ENCODE peak calls at places on chromosomes 2 and 18, in seven cellular contexts. M, H, Z, E, P, F and L are unnamed samples. For H3K4me1, the result is how much of the 10 kb centered on the place peaks cover.

GRCh38 chr2:100470898-100471514 is 724 bp downstream of the NMS start:
- DNase-seq in M (no peak), H (no peak), Z (no peak), E (no peak), P (peak), F (peak), L (peak)

GRCh38 chr2:224910535-224910934 is 131.7 kb downstream of the DOCK10 start:
- DNase-seq in M (no peak), H (no peak), Z (no peak), E (no peak), P (no peak), F (no peak), L (no peak)

GRCh38 chr2:62410926-62411456 is 95.0 kb downstream of the TMEM17 start:
- DNase-seq in M (no peak), H (peak), Z (no peak), E (no peak), P (no peak), F (no peak), L (no peak)

GRCh38 chr18:55510809-55511208 is 77.2 kb downstream of the TCF4 start:
- DNase-seq in M (no peak), H (no peak), Z (no peak), E (no peak), P (no peak), F (no peak), L (no peak)

GRCh38 chr2:105617631-105618350 is 126.9 kb upstream of the NCK2 start:
- DNase-seq in M (no peak), H (no peak), Z (no peak), E (no peak), P (peak), F (no peak), L (peak)

GRCh38 chr18:21004721-21005120 is 106.9 kb downstream of the ROCK1 start:
- DNase-seq in M (no peak), H (peak), Z (no peak), E (no peak), P (no peak), F (no peak), L (peak)

GRCh38 chr2:236180501-236180816 is 12.3 kb upstream of the GBX2 start:
- DNase-seq in M (no peak), H (no peak), Z (no peak), E (no peak), P (no peak), F (no peak), L (no peak)

GRCh38 chr2:144596074-144596871 is 76.4 kb upstream of the ZEB2 start:
- DNase-seq in M (no peak), H (no peak), Z (no peak), E (no peak), P (peak), F (no peak), L (no peak)

GRCh38 chr2:50787636-50788035 is 244.3 kb downstream of the NRXN1 start:
- DNase-seq in M (no peak), H (no peak), Z (no peak), E (no peak), P (no peak), F (no peak), L (no peak)

GRCh38 chr2:102063948-102064678 is 72.4 kb downstream of the IL1R2 start:
- DNase-seq in M (peak), H (peak), Z (peak), E (no peak), P (peak), F (peak), L (peak)

GRCh38 chr18:11733031-11733430 is 44.0 kb downstream of the GNAL start:
- DNase-seq in M (peak), H (peak), Z (peak), E (no peak), P (peak), F (peak), L (peak)

GRCh38 chr2:45119038-45119437 is 109.8 kb upstream of the SIX2 start:
- DNase-seq in M (no peak), H (no peak), Z (no peak), E (no peak), P (peak), F (no peak), L (no peak)

GRCh38 chr18:12283256-12283655 is 24.8 kb upstream of the TUBB6 start:
- DNase-seq in M (no peak), H (no peak), Z (no peak), E (no peak), P (peak), F (no peak), L (no peak)

GRCh38 chr18:10142496-10143160 is 228.8 kb downstream of the VAPA start:
- DNase-seq in M (no peak), H (no peak), Z (no peak), E (no peak), P (no peak), F (no peak), L (no peak)

GRCh38 chr2:43228782-43229659 is 2.6 kb upstream of the ZFP36L2 start:
- DNase-seq in M (no peak), H (no peak), Z (no peak), E (no peak), P (no peak), F (no peak), L (no peak)

GRCh38 chr18:46474487-46475366 is 182.3 kb downstream of the LOXHD1 start:
- DNase-seq in M (no peak), H (no peak), Z (no peak), E (no peak), P (no peak), F (no peak), L (no peak)

GRCh38 chr2:179572544-179572943 is 288.9 kb downstream of the ZNF385B start:
- DNase-seq in M (no peak), H (no peak), Z (no peak), E (no peak), P (no peak), F (no peak), L (no peak)

GRCh38 chr2:146817613-146818012 is 1027.2 kb upstream of the ACVR2A start:
- DNase-seq in M (no peak), H (no peak), Z (no peak), E (no peak), P (no peak), F (no peak), L (no peak)
- H3K27ac ChIP-seq in M (no peak), H (no peak), Z (no peak), E (no peak), P (no peak), F (no peak), L (no peak)

GRCh38 chr2:32810909-32811495 is 135.8 kb upstream of the LTBP1 start:
- DNase-seq in M (no peak), H (no peak), Z (no peak), E (no peak), P (no peak), F (no peak), L (no peak)
- H3K4me1 ChIP-seq in M (under half), H (under half), Z (under half), E (under half), P (under half), F (under half), L (under half)

GRCh38 chr2:10390369-10390801 is 57.7 kb downstream of the ODC1 start:
- DNase-seq in M (no peak), H (no peak), Z (no peak), E (no peak), P (no peak), F (no peak), L (no peak)

GRCh38 chr2:10393648-10393982 is 54.5 kb downstream of the ODC1 start:
- DNase-seq in M (no peak), H (no peak), Z (no peak), E (no peak), P (no peak), F (no peak), L (no peak)

GRCh38 chr2:10392100-10392499 is 56.0 kb downstream of the ODC1 start:
- DNase-seq in M (no peak), H (no peak), Z (no peak), E (no peak), P (no peak), F (no peak), L (no peak)

GRCh38 chr2:10392548-10392947 is 55.6 kb downstream of the ODC1 start:
- DNase-seq in M (no peak), H (no peak), Z (no peak), E (no peak), P (peak), F (no peak), L (no peak)

DNA sequence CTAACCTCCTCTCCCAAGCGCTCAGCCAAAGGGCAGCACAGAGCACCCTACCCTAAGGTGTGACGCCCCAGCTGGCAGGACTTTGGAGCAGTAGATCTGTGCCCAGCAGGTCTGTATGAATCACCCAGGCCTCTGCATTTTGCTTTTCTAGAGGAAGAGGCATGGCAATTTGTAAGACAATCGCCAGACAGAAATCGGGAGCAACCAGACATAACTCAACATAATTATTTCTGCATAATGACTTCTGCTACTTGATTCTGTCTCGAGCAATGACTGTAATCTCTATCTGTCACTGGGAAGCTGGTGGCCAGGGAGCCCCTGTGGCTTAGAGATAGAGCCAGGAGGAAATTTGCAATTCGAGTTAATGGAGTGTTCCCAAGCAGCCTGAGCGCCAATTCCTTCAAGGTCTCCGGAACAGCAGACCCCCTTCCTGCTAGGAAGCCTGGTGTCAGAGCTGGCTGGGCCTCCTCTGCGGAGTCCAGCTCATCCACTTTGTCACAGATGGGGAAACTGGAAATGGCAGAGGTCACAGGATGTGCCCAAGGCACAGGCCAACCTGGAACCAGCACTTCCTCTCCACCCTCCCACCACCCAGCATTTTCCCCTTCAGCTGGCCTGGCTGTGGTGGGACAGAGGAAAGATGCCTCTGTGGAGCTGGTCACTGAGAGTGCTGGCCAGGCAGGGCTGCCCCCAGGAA is 55.0 kb downstream of the ODC1 start:
- DNase-seq in M (no peak), H (no peak), Z (no peak), E (no peak), P (no peak), F (no peak), L (no peak)
- H3K27ac ChIP-seq in M (no peak), H (peak), Z (no peak), E (no peak), P (peak), F (peak), L (peak)

GRCh38 chr2:234300393-234300792 is 196.5 kb downstream of the ARL4C start:
- DNase-seq in M (no peak), H (no peak), Z (no peak), E (no peak), P (no peak), F (no peak), L (no peak)

GRCh38 chr2:234300932-234301823 is 195.7 kb downstream of the ARL4C start:
- DNase-seq in M (no peak), H (no peak), Z (no peak), E (no peak), P (no peak), F (no peak), L (no peak)

GRCh38 chr2:234293973-234294372 is 202.9 kb downstream of the ARL4C start:
- DNase-seq in M (no peak), H (no peak), Z (no peak), E (no peak), P (no peak), F (no peak), L (no peak)

GRCh38 chr2:234302664-234302991 is 194.3 kb downstream of the ARL4C start:
- DNase-seq in M (no peak), H (no peak), Z (no peak), E (no peak), P (no peak), F (no peak), L (no peak)

GRCh38 chr2:234298916-234299315 is 198.0 kb downstream of the ARL4C start:
- DNase-seq in M (no peak), H (no peak), Z (no peak), E (no peak), P (no peak), F (no peak), L (no peak)
- H3K4me1 ChIP-seq in M (under half), H (under half), Z (under half), E (under half), P (under half), F (under half), L (under half)

GRCh38 chr2:159561242-159561641 is 55.1 kb downstream of the BAZ2B start:
- DNase-seq in M (no peak), H (no peak), Z (no peak), E (no peak), P (no peak), F (no peak), L (no peak)
- H3K27ac ChIP-seq in M (no peak), H (no peak), Z (no peak), E (no peak), P (no peak), F (no peak), L (no peak)

GRCh38 chr18:28189400-28190239 is 12.7 kb upstream of the CDH2 start:
- DNase-seq in M (no peak), H (no peak), Z (no peak), E (peak), P (peak), F (no peak), L (no peak)
- H3K4me1 ChIP-seq in M (under half), H (under half), Z (under half), E (under half), P (under half), F (under half), L (under half)

DNA sequence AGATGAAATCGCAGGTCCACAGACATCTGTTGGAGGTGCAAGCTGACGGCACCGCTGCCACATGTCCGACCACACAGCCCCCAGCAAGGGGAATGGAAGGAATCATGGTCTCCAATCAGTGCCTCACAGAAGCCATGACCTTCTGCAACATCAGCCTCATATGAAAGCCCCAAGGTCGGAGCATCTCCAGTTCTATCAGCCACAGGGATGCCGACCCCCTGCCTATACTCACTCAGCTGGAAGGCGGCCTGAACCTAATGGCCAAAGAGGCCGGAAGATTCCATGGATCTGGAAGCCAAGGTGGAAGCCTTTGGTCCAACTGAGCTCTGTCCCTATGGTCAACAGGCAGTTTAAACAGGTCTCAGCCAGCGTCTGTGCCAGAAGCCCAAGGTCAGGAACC is 278.8 kb downstream of the TNS1 start:
- DNase-seq in M (no peak), H (no peak), Z (no peak), E (no peak), P (no peak), F (no peak), L (no peak)
- H3K27ac ChIP-seq in M (no peak), H (no peak), Z (no peak), E (no peak), P (no peak), F (no peak), L (no peak)